ENCODE peak calls at places on chromosomes 11 and 22, in seven cellular contexts. J is adrenal gland, H is breast epithelium, V is sigmoid colon, U is HCT116, C is HepG2, R is ovary. M is an unnamed sample. For H3K27me3, the result is how much of the 10 kb centered on the place peaks cover.

GRCh38 chr11:9081153-9081552 is 10.2 kb downstream of the SCUBE2 start:
- DNase-seq in V (no peak), R (no peak), J (no peak), H (no peak), C (no peak), U (no peak), M (no peak)

GRCh38 chr11:46674463-46675287 is 25.7 kb downstream of the ARHGAP1 start:
- DNase-seq in U (no peak), V (peak), R (peak), J (peak), H (no peak), C (peak), M (peak)

GRCh38 chr11:18245396-18245795 is 3.1 kb downstream of the SAA2 start:
- DNase-seq in R (no peak), J (no peak), C (no peak), V (no peak), U (no peak), H (no peak), M (no peak)

GRCh38 chr11:71341173-71341572 is 88.8 kb upstream of the SHANK2 start:
- DNase-seq in J (no peak), H (no peak), R (no peak), U (no peak), C (no peak), V (no peak), M (no peak)

GRCh38 chr22:39928556-39929401 is 27.9 kb downstream of the GRAP2 start:
- DNase-seq in C (no peak), U (no peak), J (no peak), R (no peak), V (no peak), H (no peak), M (no peak)

GRCh38 chr11:99229544-99229943 is 208.8 kb downstream of the CNTN5 start:
- DNase-seq in R (no peak), V (no peak), H (no peak), J (no peak), U (no peak), C (no peak), M (no peak)

GRCh38 chr11:48036466-48036865 is 56.1 kb downstream of the PTPRJ start:
- DNase-seq in H (no peak), C (no peak), U (no peak), V (no peak), R (no peak), J (no peak), M (no peak)

GRCh38 chr11:61700221-61700620 is 20.0 kb downstream of the DAGLA start:
- DNase-seq in C (peak), H (no peak), V (no peak), J (peak), U (peak), R (no peak), M (no peak)

GRCh38 chr11:23311986-23312940 is 452.0 kb upstream of the CCDC179 start:
- DNase-seq in U (no peak), J (no peak), R (no peak), V (no peak), C (no peak), H (no peak), M (no peak)

GRCh38 chr11:122747358-122747757 is 90.9 kb upstream of the CRTAM start:
- DNase-seq in J (no peak), C (no peak), V (no peak), R (no peak), H (no peak), U (no peak), M (no peak)

GRCh38 chr11:73121692-73122091 is 20.4 kb downstream of the FCHSD2 start:
- DNase-seq in H (no peak), R (no peak), C (no peak), J (no peak), U (no peak), V (no peak), M (no peak)

GRCh38 chr11:117387992-117388765 is 60.5 kb downstream of the CEP164 start:
- DNase-seq in R (no peak), V (peak), H (no peak), C (no peak), J (no peak), U (no peak), M (no peak)

GRCh38 chr11:86812322-86812670 is 12.0 kb downstream of the PRSS23 start:
- DNase-seq in V (no peak), U (no peak), H (no peak), C (no peak), J (no peak), R (no peak), M (no peak)

GRCh38 chr11:47109051-47109791 is 67.5 kb downstream of the ARFGAP2 start:
- DNase-seq in R (no peak), H (no peak), U (no peak), J (no peak), V (no peak), C (no peak), M (no peak)

GRCh38 chr11:111417011-111417765 is 38.1 kb upstream of the POU2AF1 start:
- DNase-seq in J (no peak), C (peak), U (no peak), V (no peak), R (no peak), H (no peak), M (no peak)

GRCh38 chr22:22558071-22558971 is 744 bp downstream of the PRAME start:
- DNase-seq in U (no peak), J (no peak), H (no peak), V (no peak), C (no peak), R (no peak), M (no peak)

GRCh38 chr22:46054091-46054877 is 77.3 kb upstream of the WNT7B start:
- DNase-seq in R (peak), U (no peak), J (peak), C (no peak), V (peak), H (peak), M (peak)

GRCh38 chr22:46054878-46055158 is 77.9 kb upstream of the WNT7B start:
- DNase-seq in U (no peak), V (no peak), H (no peak), R (no peak), J (no peak), C (no peak), M (no peak)

GRCh38 chr22:46052331-46052771 is 75.4 kb upstream of the WNT7B start:
- DNase-seq in J (peak), C (no peak), V (peak), U (no peak), H (peak), R (peak), M (no peak)

GRCh38 chr22:46052801-46053562 is 76.0 kb upstream of the WNT7B start:
- DNase-seq in R (peak), H (peak), V (peak), J (peak), C (no peak), U (no peak), M (peak)

GRCh38 chr22:46053563-46054090 is 76.7 kb upstream of the WNT7B start:
- DNase-seq in H (peak), R (peak), U (no peak), V (peak), C (no peak), J (peak), M (peak)
- TF ChIP-seq POLR2A in H (no peak), R (no peak), U (peak), V (no peak), C (no peak), J (peak), M (peak)

DNA sequence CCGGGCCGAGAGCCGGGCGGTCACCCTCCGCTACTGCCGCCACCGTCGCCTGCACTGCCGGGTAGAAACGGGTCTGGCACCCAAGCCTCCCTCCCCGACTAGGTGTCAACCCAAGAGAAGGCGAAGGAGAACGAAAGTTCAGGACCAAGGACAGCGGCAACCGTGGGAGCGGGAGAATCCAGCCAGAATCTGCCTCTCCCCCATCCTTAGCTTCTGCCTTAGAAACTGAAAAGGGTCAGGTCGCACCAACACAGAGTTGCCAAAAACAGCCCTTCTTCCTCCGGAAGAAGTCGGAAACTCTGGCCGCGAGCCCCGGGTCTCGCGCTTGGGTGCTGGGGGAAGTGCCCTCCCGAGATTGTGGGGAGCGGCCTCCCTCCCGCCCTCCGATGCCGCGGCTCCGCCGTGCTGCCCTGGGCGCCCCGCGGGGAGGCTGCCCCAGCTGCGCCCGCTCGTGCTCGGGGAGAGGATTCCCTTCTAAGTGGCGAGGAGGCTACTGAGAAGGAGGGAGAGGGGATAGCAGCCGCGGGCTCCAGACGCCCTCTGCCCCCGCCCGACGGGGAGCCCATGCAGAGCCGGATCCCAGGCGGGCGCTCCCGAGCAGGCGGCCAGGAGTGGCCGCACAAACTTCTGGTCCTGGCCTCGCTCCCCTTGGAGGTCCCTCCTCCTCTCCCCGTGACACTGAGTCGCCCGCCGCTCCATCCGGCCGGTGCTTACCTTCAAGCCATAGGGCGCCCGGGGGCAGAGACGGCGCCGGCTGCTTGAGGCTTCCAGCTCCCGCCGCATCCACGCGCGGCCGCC is 637 bp downstream of the DRD2 start:
- DNase-seq in V (no peak), C (peak), H (peak), J (peak), R (peak), U (no peak), M (peak)
- H3K27me3 ChIP-seq in V (under half), C (under half), H (half or more), J (under half), R (under half), U (under half), M (half or more)

GRCh38 chr11:134521001-134521400 is 109.0 kb upstream of the B3GAT1 start:
- DNase-seq in V (no peak), H (no peak), R (no peak), U (no peak), J (no peak), C (no peak), M (no peak)
- TF ChIP-seq POLR2A in V (no peak), H (no peak), R (no peak), U (no peak), J (no peak), C (no peak), M (no peak)

DNA sequence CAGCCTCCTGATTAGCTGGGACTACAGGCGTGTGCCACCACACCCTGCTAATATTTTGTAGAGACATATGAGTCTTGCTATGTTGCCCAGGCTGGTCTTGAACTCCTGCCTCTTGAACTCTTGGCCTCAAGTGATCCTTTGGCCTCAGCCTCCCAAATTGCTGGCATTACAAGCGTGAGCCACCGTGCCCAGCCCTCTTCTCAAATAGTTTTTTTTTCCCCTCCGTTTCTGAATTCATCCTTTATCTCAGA is 11.8 kb downstream of the TBX1 start:
- DNase-seq in C (no peak), R (no peak), V (no peak), H (no peak), U (no peak), J (no peak), M (no peak)
- H3K27me3 ChIP-seq in C (under half), R (under half), V (under half), H (under half), U (under half), J (under half), M (half or more)

GRCh38 chr11:288328-289144 is at the start of gene PGGHG:
- DNase-seq in H (peak), U (no peak), C (no peak), R (peak), J (no peak), V (peak), M (peak)
- TF ChIP-seq POLR2A in H (no peak), U (no peak), C (no peak), R (no peak), J (no peak), V (no peak), M (no peak)

DNA sequence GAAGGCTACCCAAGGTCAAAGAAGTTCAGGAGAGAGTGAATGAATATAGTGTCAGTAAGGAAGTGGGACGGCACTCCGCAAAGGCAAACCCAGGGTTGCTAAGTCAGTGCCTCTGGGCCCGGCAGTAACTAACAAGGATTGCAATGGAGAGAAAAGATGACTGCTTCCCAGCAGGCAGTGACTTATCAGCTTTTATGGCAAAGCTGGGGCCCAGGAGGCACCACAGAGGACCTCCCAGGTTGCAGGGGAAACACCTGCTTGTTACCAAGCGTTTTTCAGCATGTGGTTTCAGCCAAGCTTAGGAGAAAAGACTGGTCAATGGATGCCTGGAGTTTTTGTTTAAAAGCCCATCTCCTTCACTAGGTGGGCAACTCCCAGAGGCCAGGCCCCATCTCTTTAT is 11.3 kb downstream of the CACNG2 start:
- DNase-seq in R (no peak), C (no peak), J (no peak), U (no peak), H (no peak), V (no peak), M (no peak)
- H3K27me3 ChIP-seq in R (under half), C (under half), J (under half), U (half or more), H (half or more), V (under half), M (under half)

DNA sequence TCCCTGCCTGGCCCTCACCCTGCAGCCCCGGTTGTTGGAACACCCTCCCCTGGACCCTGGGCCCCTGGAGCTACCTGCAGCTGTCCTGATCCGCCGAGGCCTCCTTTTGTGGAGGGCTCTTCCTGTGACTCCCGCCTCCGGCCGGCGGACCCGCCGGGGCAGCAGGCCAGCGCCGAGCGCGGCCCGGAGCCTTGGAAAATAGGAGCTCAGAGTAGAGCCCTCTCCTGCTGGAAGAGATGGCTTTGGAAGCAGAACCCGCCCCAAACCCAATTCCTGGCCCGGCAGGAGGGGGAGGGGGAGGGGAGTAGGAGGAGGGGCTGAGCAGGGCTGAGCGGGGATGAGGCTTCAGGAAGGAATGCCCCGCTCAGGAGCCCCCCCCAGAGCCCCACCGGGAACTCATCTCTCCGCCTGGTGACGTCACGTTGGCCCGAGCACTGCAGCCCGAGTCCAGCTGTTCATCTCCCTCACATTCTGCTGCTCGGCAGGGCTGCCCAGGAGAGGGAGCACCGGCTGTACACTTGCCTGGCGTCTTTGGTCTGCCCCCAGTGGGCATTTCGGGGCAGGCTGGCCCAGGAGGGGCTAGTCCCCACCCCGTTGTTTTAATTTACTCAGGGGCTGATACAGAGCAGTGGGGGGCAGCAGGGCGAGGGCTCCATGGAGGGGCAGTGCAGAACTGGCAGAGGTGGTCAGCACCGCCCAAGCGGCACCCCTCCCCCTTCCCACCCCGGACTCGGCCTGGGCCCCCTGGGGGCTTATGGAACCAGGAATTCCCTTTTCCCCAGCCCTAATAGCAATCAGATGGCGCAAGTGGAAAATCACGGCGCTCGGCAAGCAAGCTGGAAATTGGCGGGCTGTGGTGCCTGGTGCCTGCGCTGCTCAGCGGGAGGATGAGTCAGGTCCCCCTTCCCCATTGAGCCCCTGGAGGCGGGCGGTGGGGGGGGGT is at the start of gene MRGPRF:
- DNase-seq in R (peak), J (peak), V (peak), H (peak), U (no peak), C (no peak), M (peak)
- TF ChIP-seq POLR2A in R (peak), J (no peak), V (peak), H (no peak), U (no peak), C (no peak), M (no peak)

GRCh38 chr22:27609411-27610029 is 192.0 kb downstream of the MN1 start:
- DNase-seq in R (no peak), H (no peak), U (no peak), C (no peak), J (no peak), V (no peak), M (no peak)
- H3K27me3 ChIP-seq in R (under half), H (under half), U (under half), C (under half), J (under half), V (under half), M (under half)

M was measured in heart left ventricle.